ENCODE peak calls at places on chromosomes 6 and 20, in eight cellular contexts. S, A, L, T, Q, K, H and M are unnamed samples.

GRCh38 chr6:86193821-86194220 is 551.1 kb upstream of the SYNCRIP start:
- DNase-seq in S (no peak), A (no peak), L (no peak), T (no peak), Q (no peak), K (no peak), H (no peak), M (no peak)

GRCh38 chr20:841568-842546 is 8.3 kb downstream of the FAM110A start:
- DNase-seq in S (no peak), A (peak), L (no peak), T (no peak), Q (no peak), K (no peak), H (no peak), M (no peak)

GRCh38 chr6:167673951-167674350 is 152.8 kb upstream of the AFDN start:
- DNase-seq in S (no peak), A (no peak), L (no peak), T (no peak), Q (no peak), K (no peak), H (no peak), M (no peak)

GRCh38 chr20:59835448-59836395 is 97.7 kb downstream of the SYCP2 start:
- DNase-seq in S (no peak), A (peak), L (peak), T (peak), Q (peak), K (peak), H (no peak), M (peak)

GRCh38 chr20:48877299-48877698 is 44.2 kb upstream of the ARFGEF2 start:
- DNase-seq in S (no peak), A (peak), L (no peak), T (no peak), Q (no peak), K (no peak), H (no peak), M (no peak)

GRCh38 chr20:44418069-44418905 is 57.4 kb upstream of the TTPAL start:
- DNase-seq in S (no peak), A (no peak), L (no peak), T (no peak), Q (no peak), K (peak), H (no peak), M (no peak)

GRCh38 chr6:37580164-37580955 is 80.7 kb upstream of the CCDC167 start:
- DNase-seq in S (no peak), A (no peak), L (no peak), T (no peak), Q (no peak), K (peak), H (no peak), M (no peak)

GRCh38 chr20:36835453-36836198 is 40.3 kb upstream of the TLDC2 start:
- DNase-seq in S (peak), A (peak), L (peak), T (peak), Q (peak), K (peak), H (peak), M (peak)

GRCh38 chr6:156013155-156013554 is 557.5 kb upstream of the NOX3 start:
- DNase-seq in S (no peak), A (no peak), L (no peak), T (no peak), Q (no peak), K (no peak), H (no peak), M (no peak)

GRCh38 chr6:131954775-131955107 is 3.6 kb upstream of the CCN2 start:
- DNase-seq in S (no peak), A (peak), L (peak), T (peak), Q (no peak), K (peak), H (no peak), M (peak)

GRCh38 chr6:100342830-100343229 is 121.9 kb downstream of the SIM1 start:
- DNase-seq in S (no peak), A (no peak), L (peak), T (peak), Q (no peak), K (no peak), H (no peak), M (no peak)

GRCh38 chr6:148747145-148747492 is 289 bp downstream of the UST start:
- DNase-seq in S (peak), A (peak), L (no peak), T (peak), Q (no peak), K (peak), H (peak), M (no peak)

GRCh38 chr6:41546866-41547798 is 951 bp downstream of the FOXP4 start:
- DNase-seq in S (peak), A (peak), L (peak), T (peak), Q (no peak), K (peak), H (no peak), M (peak)

GRCh38 chr20:13342469-13343242 is 121.6 kb downstream of the ISM1 start:
- DNase-seq in S (peak), A (no peak), L (no peak), T (no peak), Q (no peak), K (no peak), H (no peak), M (no peak)

GRCh38 chr6:21885532-21886089 is 292.1 kb downstream of the SOX4 start:
- DNase-seq in S (no peak), A (peak), L (peak), T (peak), Q (peak), K (peak), H (peak), M (no peak)

GRCh38 chr6:112717401-112717800 is 370.3 kb downstream of the RFPL4B start:
- DNase-seq in S (no peak), A (no peak), L (peak), T (peak), Q (no peak), K (no peak), H (no peak), M (no peak)

GRCh38 chr6:98957440-98957839 is 9.7 kb upstream of the FBXL4 start:
- DNase-seq in S (no peak), A (peak), L (peak), T (peak), Q (no peak), K (no peak), H (no peak), M (no peak)

GRCh38 chr20:38223743-38224100 is 36.8 kb downstream of the KIAA1755 start:
- DNase-seq in S (no peak), A (no peak), L (no peak), T (no peak), Q (no peak), K (peak), H (no peak), M (no peak)

GRCh38 chr6:155541976-155542375 is 86.3 kb upstream of the NOX3 start:
- DNase-seq in S (no peak), A (no peak), L (no peak), T (peak), Q (no peak), K (no peak), H (no peak), M (no peak)

GRCh38 chr6:164034602-164035140 is 620.2 kb downstream of the QKI start:
- DNase-seq in S (no peak), A (no peak), L (peak), T (no peak), Q (no peak), K (peak), H (no peak), M (no peak)

GRCh38 chr6:55957961-55958422 is 82.6 kb upstream of the BMP5 start:
- DNase-seq in S (no peak), A (no peak), L (peak), T (no peak), Q (no peak), K (peak), H (no peak), M (no peak)

GRCh38 chr20:7579888-7580287 is 360.4 kb downstream of the HAO1 start:
- DNase-seq in S (no peak), A (peak), L (no peak), T (peak), Q (no peak), K (no peak), H (no peak), M (no peak)

GRCh38 chr6:101517632-101518031 is 124.1 kb downstream of the GRIK2 start:
- DNase-seq in S (no peak), A (no peak), L (no peak), T (no peak), Q (no peak), K (no peak), H (no peak), M (no peak)

GRCh38 chr20:53639647-53640440 is 46.2 kb upstream of the ZNF217 start:
- DNase-seq in S (no peak), A (no peak), L (no peak), T (no peak), Q (no peak), K (no peak), H (no peak), M (no peak)

GRCh38 chr6:1686117-1687098 is 76.7 kb downstream of the FOXC1 start:
- DNase-seq in S (no peak), A (peak), L (peak), T (peak), Q (no peak), K (peak), H (no peak), M (no peak)
- TF ChIP-seq CTCF in S (peak), A (no peak), L (no peak), T (peak), Q (no peak), K (peak), H (peak), M (peak)

DNA sequence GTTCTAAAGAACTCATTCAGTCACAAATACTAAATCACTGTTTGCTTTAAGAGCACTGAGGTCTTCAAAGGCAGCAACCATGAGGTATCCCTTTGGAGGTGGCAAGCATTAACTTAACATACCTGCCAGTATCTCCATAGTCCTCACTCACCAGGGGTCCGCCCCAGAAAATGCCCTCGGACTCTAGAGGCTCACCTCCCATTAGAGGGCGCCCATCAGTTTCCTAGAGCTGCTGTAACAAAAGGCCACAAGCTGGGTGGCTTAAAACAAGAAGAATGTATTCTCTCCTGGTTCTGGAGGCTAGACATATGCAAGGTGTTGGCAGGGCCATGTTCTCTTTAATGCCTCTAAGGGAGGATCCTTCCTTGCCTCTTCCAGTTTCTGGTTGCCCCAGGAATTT is 12.0 kb upstream of the RNGTT start:
- DNase-seq in S (no peak), A (no peak), L (no peak), T (no peak), Q (no peak), K (no peak), H (no peak), M (no peak)
- TF ChIP-seq CTCF in S (no peak), A (no peak), L (no peak), T (no peak), Q (no peak), K (no peak), H (no peak), M (no peak)

DNA sequence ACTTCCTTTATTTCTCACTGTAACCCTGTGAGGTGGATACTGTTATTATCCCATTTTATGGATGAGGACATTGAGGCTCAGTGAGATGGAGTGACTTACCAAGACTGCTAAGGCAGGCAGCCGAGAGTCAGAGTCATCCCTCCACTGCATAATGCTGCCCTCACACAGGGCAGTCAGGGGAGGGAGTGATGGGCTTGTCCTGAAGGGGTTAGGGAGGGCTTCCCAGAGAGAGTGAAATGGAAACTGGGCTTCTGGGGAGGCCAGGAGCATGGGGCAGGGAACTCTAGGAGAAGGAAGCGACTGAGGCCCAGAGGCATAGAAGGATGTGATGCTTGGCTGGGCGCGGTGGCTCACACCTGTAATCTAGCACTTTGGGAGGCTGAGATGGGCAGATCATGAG is 31.1 kb downstream of the TM9SF4 start:
- DNase-seq in S (no peak), A (no peak), L (no peak), T (no peak), Q (no peak), K (peak), H (no peak), M (no peak)
- TF ChIP-seq CTCF in S (no peak), A (no peak), L (no peak), T (no peak), Q (no peak), K (no peak), H (no peak), M (no peak)

GRCh38 chr6:17015551-17016381 is 86.1 kb upstream of the STMND1 start:
- DNase-seq in S (peak), A (peak), L (peak), T (peak), Q (no peak), K (no peak), H (no peak), M (no peak)
- TF ChIP-seq CTCF in S (no peak), A (no peak), L (no peak), T (no peak), Q (no peak), K (no peak), H (no peak), M (no peak)